ENCODE peak calls at places on chromosomes 13 and 19, in five cellular contexts. M is left ventricle myocardium inferior, W is tibial nerve, O is psoas muscle, S is tibial artery. I is an unnamed sample.

GRCh38 chr19:11425719-11426457 is 6.8 kb upstream of the RGL3 start:
- DNase-seq in M (no peak), W (no peak), O (no peak), S (no peak), I (no peak)

GRCh38 chr13:75395901-75396300 is 86.1 kb downstream of the TBC1D4 start:
- DNase-seq in M (no peak), W (no peak), O (no peak), S (no peak), I (no peak)

GRCh38 chr13:63636231-63636993 is 2220.8 kb upstream of the PCDH20 start:
- DNase-seq in M (no peak), W (no peak), O (no peak), S (no peak), I (no peak)

GRCh38 chr13:51192348-51192747 is 29.9 kb upstream of the FAM124A start:
- DNase-seq in M (no peak), W (no peak), O (no peak), S (no peak), I (no peak)

GRCh38 chr13:81171065-81171647 is 830.2 kb upstream of the SPRY2 start:
- DNase-seq in M (no peak), W (no peak), O (no peak), S (no peak), I (no peak)

GRCh38 chr13:21058361-21058760 is 3.0 kb downstream of the LATS2 start:
- DNase-seq in M (no peak), W (no peak), O (no peak), S (no peak), I (no peak)

GRCh38 chr13:94419304-94419943 is 60.1 kb downstream of the DCT start:
- DNase-seq in M (no peak), W (no peak), O (no peak), S (no peak), I (no peak)

GRCh38 chr13:51674276-51674675 is 90.0 kb downstream of the WDFY2 start:
- DNase-seq in M (no peak), W (no peak), O (no peak), S (no peak), I (no peak)

GRCh38 chr13:39942901-39943273 is 287.4 kb downstream of the COG6 start:
- DNase-seq in M (peak; percentile 46), W (peak; percentile 75), O (peak; percentile 58), S (peak; percentile 77), I (peak; percentile 38)

GRCh38 chr13:30735025-30735967 is at the start of gene ALOX5AP:
- DNase-seq in M (no peak), W (no peak), O (no peak), S (no peak), I (no peak)

GRCh38 chr19:12064266-12065099 is at the start of gene ZNF844:
- DNase-seq in M (peak; percentile 99), W (peak; percentile 99), O (peak; percentile 97), S (peak; percentile 99), I (peak; percentile 98)

GRCh38 chr19:1135454-1135853 is 31.7 kb downstream of the GPX4 start:
- DNase-seq in M (no peak), W (no peak), O (no peak), S (no peak), I (no peak)

GRCh38 chr13:50731400-50731799 is 112.1 kb downstream of the DLEU7 start:
- DNase-seq in M (no peak), W (no peak), O (no peak), S (no peak), I (no peak)

GRCh38 chr19:3535235-3535921 is 3.6 kb upstream of the TEKTIP1 start:
- DNase-seq in M (no peak), W (no peak), O (no peak), S (no peak), I (peak; percentile 36)

GRCh38 chr19:55372316-55373081 is 2.2 kb upstream of the IL11 start:
- DNase-seq in M (no peak), W (no peak), O (no peak), S (no peak), I (no peak)

GRCh38 chr13:29434217-29434940 is 161.1 kb downstream of the SLC7A1 start:
- DNase-seq in M (no peak), W (no peak), O (no peak), S (no peak), I (no peak)

GRCh38 chr19:5623397-5624153 is 692 bp downstream of the SAFB start:
- DNase-seq in M (no peak), W (no peak), O (peak; percentile 39), S (no peak), I (no peak)

GRCh38 chr19:10299545-10300458 is 9.8 kb downstream of the ZGLP1 start:
- DNase-seq in M (no peak), W (no peak), O (no peak), S (no peak), I (no peak)

GRCh38 chr19:16441661-16442071 is 30.1 kb downstream of the EPS15L1 start:
- DNase-seq in M (no peak), W (no peak), O (no peak), S (no peak), I (no peak)
- H3K4me3 ChIP-seq in M (no peak overlapping the region), W (no peak overlapping the region), O (no peak overlapping the region), S (no peak overlapping the region), I (no peak overlapping the region)

GRCh38 chr19:14511245-14511625 is 7.0 kb downstream of the DNAJB1 start:
- DNase-seq in M (no peak), W (no peak), O (no peak), S (no peak), I (no peak)
- H3K27ac ChIP-seq in M (peak overlapping the region; percentile 71), W (no peak overlapping the region), O (peak overlapping the region; percentile 30), S (no peak overlapping the region), I (no peak overlapping the region)

GRCh38 chr19:47430041-47430802 is 10.9 kb upstream of the MEIS3 start:
- DNase-seq in M (no peak), W (no peak), O (no peak), S (no peak), I (no peak)
- TF ChIP-seq CTCF in M (peak; percentile 30), W (peak; percentile 69), O (no peak), S (peak; percentile 42), I (no peak)

GRCh38 chr13:89701913-89702312 is 1645.6 kb upstream of the MIR17HG start:
- DNase-seq in M (no peak), W (no peak), O (no peak), S (no peak), I (no peak)
- H3K4me3 ChIP-seq in M (no peak overlapping the region), W (no peak overlapping the region), O (no peak overlapping the region), S (no peak overlapping the region), I (no peak overlapping the region)

DNA sequence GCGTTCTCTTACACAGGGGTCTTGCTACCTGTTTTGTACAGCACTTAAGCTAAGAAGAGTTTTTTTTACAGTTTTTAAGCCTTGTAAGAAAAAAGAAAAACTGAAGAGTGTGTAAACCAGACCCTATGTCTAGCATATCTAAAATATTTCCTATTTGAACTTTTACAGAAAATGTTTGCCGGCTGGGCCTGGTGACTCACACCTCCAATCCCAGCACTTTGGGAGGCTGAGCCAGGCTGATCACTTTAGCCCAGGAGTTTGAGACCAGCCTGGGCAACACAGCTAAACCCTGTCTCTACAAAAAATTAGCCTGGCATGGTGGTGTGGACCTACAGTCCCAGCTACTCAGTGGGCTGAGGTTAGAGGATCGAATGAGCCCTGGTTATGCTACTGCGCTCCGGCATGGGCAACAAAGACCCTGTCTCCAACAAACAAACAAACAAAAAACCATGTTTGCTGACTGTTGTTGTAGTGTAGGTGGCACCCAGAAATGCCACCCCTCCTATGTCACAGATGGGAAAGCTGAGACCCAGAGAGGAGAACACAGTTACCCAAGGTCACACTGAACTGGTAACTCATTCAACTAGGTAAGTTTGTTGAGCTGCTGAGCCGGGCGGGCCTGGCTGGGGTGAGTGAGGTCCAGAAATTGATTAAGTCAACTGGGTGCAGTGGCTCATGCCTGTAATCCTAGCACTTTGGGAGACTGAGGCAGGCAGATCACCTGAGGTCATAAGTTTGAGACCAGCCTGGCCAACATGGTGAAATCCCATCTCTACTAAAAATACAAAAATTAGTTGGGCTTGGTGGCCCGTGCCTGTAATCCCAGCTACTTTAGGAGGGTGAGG is 1.9 kb upstream of the VASP start:
- DNase-seq in M (no peak), W (no peak), O (no peak), S (no peak), I (no peak)
- H3K27ac ChIP-seq in M (peak overlapping the region; percentile 92), W (no peak overlapping the region), O (peak overlapping the region; percentile 93), S (no peak overlapping the region), I (peak overlapping the region; percentile 50)

DNA sequence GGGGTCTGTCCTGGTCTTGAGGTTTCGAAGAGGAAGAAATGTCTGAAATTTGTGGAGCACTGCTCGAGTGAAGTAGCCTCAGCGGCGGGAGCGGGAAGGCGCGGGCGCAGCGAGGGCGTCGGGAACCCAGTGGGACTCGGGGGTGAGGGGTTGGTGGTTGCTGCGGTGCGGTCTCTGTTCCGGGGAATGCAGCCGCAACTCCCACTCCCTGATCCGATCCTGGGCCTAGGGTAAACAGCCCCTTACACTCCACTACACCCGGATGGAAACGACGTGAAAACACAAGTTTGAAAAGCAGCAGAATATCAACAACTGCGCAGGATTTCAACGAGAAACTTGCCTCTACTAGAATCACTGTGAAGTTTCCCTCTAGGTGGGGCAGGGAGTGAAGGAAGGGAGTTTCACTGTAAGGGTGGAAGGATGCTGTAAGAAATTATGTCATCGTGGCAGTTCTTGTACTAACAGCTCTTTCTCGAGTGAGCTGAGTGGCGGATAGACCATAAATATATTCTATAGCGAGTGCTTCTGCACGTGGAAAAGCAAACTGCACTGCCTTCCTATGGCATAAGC is 2.0 kb upstream of the KLF12 start:
- DNase-seq in M (peak; percentile 31), W (peak; percentile 27), O (peak; percentile 21), S (peak; percentile 67), I (peak; percentile 60)
- TF ChIP-seq CTCF in M (no peak), W (no peak), O (no peak), S (no peak), I (no peak)

DNA sequence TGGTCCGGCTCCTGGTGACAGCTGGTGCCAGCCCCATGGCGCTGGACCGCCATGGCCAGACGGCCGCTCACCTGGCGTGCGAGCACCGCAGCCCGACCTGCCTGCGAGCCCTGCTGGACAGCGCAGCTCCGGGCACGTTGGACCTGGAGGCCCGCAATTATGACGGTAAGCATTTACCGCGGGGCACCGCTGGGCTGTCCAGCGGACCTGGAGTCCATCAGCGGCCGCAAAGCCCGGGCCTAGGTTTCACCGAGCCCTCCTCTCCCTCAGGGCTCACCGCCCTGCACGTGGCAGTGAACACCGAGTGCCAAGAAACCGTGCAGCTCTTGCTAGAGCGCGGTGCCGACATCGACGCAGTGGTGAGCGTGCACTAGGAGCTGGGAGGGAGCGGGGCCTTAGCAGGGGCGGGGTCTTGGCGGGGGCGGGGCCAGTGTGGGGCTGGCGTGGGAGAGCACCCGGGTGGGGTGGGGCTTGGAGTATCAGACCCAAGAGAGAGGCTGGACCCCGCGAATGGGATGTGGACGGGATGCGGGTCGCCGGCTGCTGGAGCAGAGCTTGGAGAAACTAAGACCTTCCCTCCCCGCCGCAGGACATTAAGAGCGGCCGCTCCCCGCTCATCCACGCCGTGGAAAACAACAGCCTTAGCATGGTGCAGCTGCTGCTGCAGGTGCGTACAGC is 8.7 kb downstream of the BCL3 start:
- DNase-seq in M (peak; percentile 81), W (peak; percentile 61), O (peak; percentile 80), S (peak; percentile 94), I (peak; percentile 77)
- H3K4me3 ChIP-seq in M (peak overlapping the region; percentile 70), W (peak overlapping the region; percentile 37), O (peak overlapping the region; percentile 64), S (peak overlapping the region; percentile 70), I (peak overlapping the region; percentile 37)